ENCODE peak calls at places on chromosomes 4 and X, in nine cellular contexts. B, Y, H, U, D, G, F, Z and C are unnamed samples.

GRCh38 chr4:101801957-101802356 is 11.4 kb downstream of the BANK1 start:
- DNase-seq in U (no peak), Z (no peak), B (no peak), H (no peak), F (no peak), D (no peak), Y (no peak), G (no peak), C (no peak)

GRCh38 chr4:175536852-175537453 is 275.1 kb downstream of the GPM6A start:
- DNase-seq in D (peak; percentile 72), G (no peak), Z (no peak), B (peak; percentile 75), Y (no peak), H (no peak), F (peak; percentile 6), U (peak; percentile 90), C (no peak)

GRCh38 chr4:20543131-20543530 is 157.1 kb upstream of the PACRGL start:
- DNase-seq in B (no peak), G (no peak), U (no peak), F (no peak), Y (no peak), Z (no peak), H (no peak), D (no peak), C (no peak)

GRCh38 chr4:2482693-2483092 is 13.8 kb downstream of the RNF4 start:
- DNase-seq in B (peak; percentile 75), H (peak; percentile 40), Z (no peak), G (peak; percentile 35), U (peak; percentile 83), F (no peak), D (no peak), Y (no peak), C (no peak)

GRCh38 chr4:20813698-20814097 is 113.4 kb downstream of the PACRGL start:
- DNase-seq in G (no peak), Z (no peak), D (no peak), Y (no peak), U (no peak), H (peak; percentile 6), B (no peak), F (no peak), C (no peak)

GRCh38 chr4:74619931-74620702 is 174.2 kb downstream of the BTC start:
- DNase-seq in D (no peak), F (peak; percentile 39), U (peak; percentile 79), G (no peak), Z (no peak), B (no peak), H (no peak), Y (no peak), C (no peak)

GRCh38 chr4:917992-918391 is 14.1 kb downstream of the GAK start:
- DNase-seq in H (no peak), Y (no peak), D (no peak), Z (no peak), G (no peak), F (no peak), B (no peak), U (no peak), C (no peak)

GRCh38 chrX:112677167-112677566 is 2.6 kb downstream of the LHFPL1 start:
- DNase-seq in H (no peak), D (no peak), Y (no peak), B (no peak), U (no peak), G (no peak), F (no peak), Z (no peak), C (no peak)

GRCh38 chr4:23245196-23245595 is 552.5 kb downstream of the GBA3 start:
- DNase-seq in H (no peak), U (no peak), B (no peak), Z (no peak), G (no peak), F (no peak), D (no peak), Y (no peak), C (no peak)

GRCh38 chr4:15031197-15031596 is 28.9 kb downstream of the CPEB2 start:
- DNase-seq in U (peak; percentile 34), D (no peak), G (no peak), B (no peak), H (no peak), F (no peak), Z (no peak), Y (no peak), C (no peak)

GRCh38 chr4:169208516-169208915 is 62.2 kb downstream of the SH3RF1 start:
- DNase-seq in H (no peak), B (no peak), D (no peak), F (no peak), U (peak; percentile 28), Y (no peak), G (no peak), Z (no peak), C (no peak)

GRCh38 chr4:124414641-124415040 is 297.9 kb downstream of the ANKRD50 start:
- DNase-seq in Z (no peak), F (no peak), U (no peak), D (no peak), Y (no peak), G (no peak), B (peak; percentile 19), H (no peak), C (no peak)

GRCh38 chrX:147827070-147827469 is 84.6 kb upstream of the FMR1 start:
- DNase-seq in H (no peak), Z (no peak), G (no peak), F (no peak), Y (no peak), D (no peak), U (no peak), B (no peak), C (no peak)

GRCh38 chr4:138235419-138235952 is 6.7 kb downstream of the SLC7A11 start:
- DNase-seq in U (peak; percentile 80), G (no peak), Z (no peak), B (peak; percentile 53), F (no peak), H (no peak), Y (no peak), D (peak; percentile 15), C (no peak)

GRCh38 chr4:81421346-81422218 is 50.1 kb downstream of the RASGEF1B start:
- DNase-seq in G (no peak), Z (no peak), D (no peak), B (peak; percentile 8), H (peak; percentile 18), F (peak; percentile 59), Y (no peak), U (peak; percentile 4), C (no peak)

GRCh38 chr4:82509029-82509428 is 52.8 kb downstream of the TMEM150C start:
- DNase-seq in U (peak; percentile 28), B (no peak), H (no peak), D (no peak), Z (no peak), G (no peak), Y (no peak), F (no peak), C (no peak)

DNA sequence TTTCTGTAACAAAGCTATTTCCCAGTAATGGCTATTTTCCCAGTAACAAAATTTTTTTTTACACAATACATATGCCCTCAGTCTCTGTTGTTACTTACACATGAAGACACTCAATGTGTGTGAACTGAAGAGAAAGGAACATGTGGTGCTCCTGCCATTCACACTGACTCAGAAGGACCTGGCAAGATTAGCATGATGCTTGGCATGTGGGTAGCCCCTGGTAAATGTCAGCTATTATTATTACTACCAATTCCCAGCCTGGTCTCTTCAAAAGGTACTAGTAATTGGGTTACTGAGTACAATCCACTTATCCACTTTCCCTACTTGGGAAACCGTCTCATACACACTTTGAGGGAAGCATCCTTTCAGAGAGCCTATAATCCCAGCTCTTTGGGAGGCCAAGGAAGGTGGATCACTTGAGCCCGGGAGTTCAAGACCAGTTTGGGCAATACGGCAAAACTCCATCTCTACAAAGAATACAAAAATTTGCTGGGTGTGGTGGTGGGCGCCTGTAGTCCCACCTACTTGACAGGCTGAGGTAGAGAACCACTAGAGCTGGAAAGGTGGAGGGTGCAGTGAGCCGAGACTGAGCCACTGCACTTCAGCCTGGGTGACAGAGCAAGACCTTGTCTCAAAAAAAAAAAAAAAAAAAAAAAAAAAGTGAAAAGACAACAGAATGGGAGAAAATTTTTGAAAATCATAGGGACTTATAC is 14.6 kb downstream of the RBBP7 start:
- DNase-seq in Z (no peak), F (no peak), Y (no peak), H (no peak), B (no peak), D (no peak), G (no peak), U (no peak), C (no peak)
- TF ChIP-seq CTCF in Z (no peak), F (no peak), Y (no peak), H (no peak), B (no peak), D (no peak), G (no peak), U (no peak), C (no peak)

GRCh38 chrX:154986826-154987575 is 35.5 kb downstream of the F8 start:
- DNase-seq in F (no peak), B (no peak), G (no peak), H (no peak), D (no peak), Y (no peak), Z (no peak), U (peak; percentile 26), C (no peak)

GRCh38 chrX:154979671-154980070 is 42.9 kb downstream of the F8 start:
- DNase-seq in Y (no peak), Z (no peak), D (no peak), U (no peak), B (no peak), H (no peak), G (no peak), F (no peak), C (no peak)

GRCh38 chrX:154980330-154981115 is 42.0 kb downstream of the F8 start:
- DNase-seq in Z (peak; percentile 91), Y (peak; percentile 55), D (peak; percentile 45), F (peak; percentile 78), H (peak; percentile 65), U (peak; percentile 66), G (peak; percentile 73), B (peak; percentile 22), C (peak; percentile 13)

DNA sequence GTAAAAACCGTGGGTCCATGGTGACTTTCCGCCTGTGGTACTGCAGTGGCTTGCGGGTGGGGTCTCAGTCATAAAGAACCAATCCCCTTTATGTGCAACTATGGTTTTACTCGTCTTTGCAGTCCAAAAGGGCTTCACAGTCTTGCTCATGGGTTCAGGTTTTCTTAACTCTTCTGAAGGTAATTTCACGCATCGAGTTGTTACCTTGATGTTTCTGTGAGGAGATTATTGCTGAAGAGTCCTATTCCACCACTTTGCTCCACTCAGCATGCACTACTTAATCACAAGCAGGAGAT is 41.5 kb downstream of the F8 start:
- DNase-seq in H (no peak), Z (no peak), U (no peak), B (no peak), D (no peak), G (no peak), F (no peak), Y (no peak), C (no peak)
- TF ChIP-seq CTCF in H (no peak), Z (no peak), U (no peak), B (no peak), D (no peak), G (no peak), F (no peak), Y (no peak), C (no peak)

GRCh38 chrX:131058136-131058868 is at the start of gene ARHGAP36:
- DNase-seq in U (no peak), Z (no peak), Y (no peak), F (no peak), H (no peak), D (no peak), B (no peak), G (no peak), C (no peak)
- TF ChIP-seq CTCF in U (no peak), Z (no peak), Y (no peak), F (no peak), H (no peak), D (no peak), B (no peak), G (no peak), C (no peak)

GRCh38 chrX:81195712-81196111 is 6.0 kb downstream of the HMGN5 start:
- DNase-seq in G (no peak), B (peak; percentile 28), Z (no peak), U (peak; percentile 74), H (no peak), D (peak; percentile 33), F (peak; percentile 50), Y (peak; percentile 14), C (no peak)
- TF ChIP-seq CTCF in G (peak; percentile 46), B (peak; percentile 59), Z (no peak), U (peak; percentile 66), H (peak; percentile 44), D (no peak), F (peak; percentile 45), Y (peak; percentile 53), C (peak; percentile 49)